ENCODE peak calls at places on chromosomes 3 and 15, in seven cellular contexts. F is neural crest cell, I is tibial artery, Y is hepatocyte, X is ovary, K is BE2C, W is astrocyte of the spinal cord. T is an unnamed sample.

GRCh38 chr3:46095307-46095706 is 68.0 kb upstream of the XCR1 start:
- DNase-seq in F (no peak), I (no peak), Y (no peak), X (no peak), K (no peak), W (no peak), T (no peak)

GRCh38 chr3:47000922-47001730 is 21.7 kb downstream of the NBEAL2 start:
- DNase-seq in F (no peak), I (no peak), Y (no peak), X (no peak), K (no peak), W (no peak), T (no peak)

GRCh38 chr3:110568246-110568645 is 503.4 kb upstream of the NECTIN3 start:
- DNase-seq in F (no peak), I (no peak), Y (no peak), X (no peak), K (no peak), W (peak), T (peak)

GRCh38 chr3:184551614-184552256 is 9.8 kb upstream of the EPHB3 start:
- DNase-seq in F (no peak), I (no peak), Y (no peak), X (no peak), K (no peak), W (no peak), T (no peak)

GRCh38 chr3:187737401-187738088 is 7.7 kb downstream of the BCL6 start:
- DNase-seq in F (peak), I (peak), Y (peak), X (peak), K (peak), W (peak), T (peak)

GRCh38 chr3:142354076-142354475 is 93.8 kb downstream of the XRN1 start:
- DNase-seq in F (no peak), I (no peak), Y (no peak), X (no peak), K (no peak), W (no peak), T (no peak)

GRCh38 chr3:89114841-89115223 is 7.4 kb downstream of the EPHA3 start:
- DNase-seq in F (no peak), I (no peak), Y (no peak), X (no peak), K (no peak), W (no peak), T (no peak)

GRCh38 chr3:34957707-34958106 is 681.6 kb upstream of the ARPP21 start:
- DNase-seq in F (no peak), I (no peak), Y (no peak), X (no peak), K (no peak), W (peak), T (no peak)

GRCh38 chr3:58608648-58609047 is 31.5 kb upstream of the FAM107A start:
- DNase-seq in F (no peak), I (no peak), Y (no peak), X (no peak), K (no peak), W (no peak), T (no peak)

GRCh38 chr3:63993653-63994079 is 29.6 kb downstream of the PSMD6 start:
- DNase-seq in F (peak), I (peak), Y (peak), X (peak), K (peak), W (peak), T (peak)

GRCh38 chr3:61922118-61922517 is 360.7 kb downstream of the PTPRG start:
- DNase-seq in F (no peak), I (no peak), Y (no peak), X (no peak), K (no peak), W (no peak), T (no peak)

GRCh38 chr3:193905993-193906396 is 230.0 kb upstream of the HES1 start:
- DNase-seq in F (no peak), I (no peak), Y (no peak), X (peak), K (no peak), W (no peak), T (no peak)

GRCh38 chr3:141485578-141486415 is 1.0 kb upstream of the RASA2 start:
- DNase-seq in F (no peak), I (no peak), Y (peak), X (no peak), K (no peak), W (peak), T (peak)

GRCh38 chr3:81302045-81302444 is 459.4 kb downstream of the GBE1 start:
- DNase-seq in F (peak), I (no peak), Y (peak), X (no peak), K (peak), W (peak), T (peak)

GRCh38 chr3:99789322-99789721 is 28.3 kb upstream of the CMSS1 start:
- DNase-seq in F (peak), I (no peak), Y (peak), X (peak), K (peak), W (peak), T (peak)

GRCh38 chr3:52006820-52007133 is 11.1 kb upstream of the RPL29 start:
- DNase-seq in F (no peak), I (no peak), Y (no peak), X (no peak), K (no peak), W (no peak), T (no peak)

GRCh38 chr3:59320080-59320479 is 270.3 kb upstream of the CFAP20DC start:
- DNase-seq in F (no peak), I (no peak), Y (peak), X (no peak), K (no peak), W (no peak), T (no peak)

GRCh38 chr3:155704771-155705559 is 39.9 kb downstream of the PLCH1 start:
- DNase-seq in F (no peak), I (no peak), Y (no peak), X (no peak), K (no peak), W (peak), T (no peak)

GRCh38 chr3:156418428-156418827 is 136.5 kb downstream of the SSR3 start:
- DNase-seq in F (no peak), I (no peak), Y (no peak), X (no peak), K (no peak), W (no peak), T (no peak)

GRCh38 chr3:172404237-172404962 is 43.9 kb downstream of the GHSR start:
- DNase-seq in F (no peak), I (no peak), Y (no peak), X (no peak), K (no peak), W (no peak), T (no peak)

GRCh38 chr3:153595186-153595815 is 433.3 kb downstream of the RAP2B start:
- DNase-seq in F (no peak), I (no peak), Y (peak), X (no peak), K (no peak), W (peak), T (peak)

GRCh38 chr3:61789861-61790260 is 228.5 kb downstream of the PTPRG start:
- DNase-seq in F (no peak), I (no peak), Y (no peak), X (no peak), K (no peak), W (no peak), T (peak)

GRCh38 chr3:144362126-144362525 is 390.5 kb downstream of the DIPK2A start:
- DNase-seq in F (no peak), I (no peak), Y (no peak), X (no peak), K (no peak), W (peak), T (no peak)

GRCh38 chr3:180594631-180595348 is 7.2 kb upstream of the TTC14 start:
- DNase-seq in F (no peak), I (no peak), Y (no peak), X (no peak), K (no peak), W (peak), T (peak)

DNA sequence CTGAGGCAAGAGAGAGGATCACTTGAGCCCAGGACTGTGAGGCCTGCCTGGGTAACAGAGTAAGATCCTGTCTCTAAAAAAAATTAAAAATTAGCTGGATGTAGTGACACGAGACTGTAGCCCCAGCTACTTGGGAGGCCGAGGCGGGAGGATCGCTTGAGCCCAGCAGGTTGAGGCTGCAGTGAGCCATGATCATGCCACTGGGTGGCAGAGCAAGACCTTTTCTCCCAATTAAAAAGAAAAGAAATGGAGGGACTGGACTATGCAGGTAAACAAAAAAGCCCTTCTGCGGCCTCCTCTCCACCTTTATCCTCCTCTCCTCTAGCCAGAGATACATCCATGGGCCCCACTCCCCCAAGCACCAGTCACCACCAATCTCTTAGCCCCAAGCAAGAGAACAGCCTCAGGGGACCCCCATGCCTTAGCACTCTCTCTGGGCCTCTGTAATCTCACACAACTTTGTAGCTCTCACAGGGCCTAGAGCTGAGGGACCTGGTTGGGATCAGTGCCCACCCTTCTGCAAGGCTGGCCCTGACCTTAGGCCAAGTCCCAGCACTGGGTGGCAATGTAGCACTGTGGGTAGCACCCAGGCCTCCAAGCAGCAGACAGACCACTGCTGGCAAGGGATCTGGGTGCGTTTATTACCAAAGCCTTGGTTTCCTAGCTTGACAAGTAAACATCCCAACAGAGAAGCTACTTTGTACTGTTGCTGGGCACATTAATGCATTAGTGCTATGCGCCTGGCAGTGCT is 43.4 kb downstream of the FAM174B start:
- DNase-seq in F (no peak), I (peak), Y (no peak), X (no peak), K (no peak), W (no peak), T (no peak)
- TF ChIP-seq CTCF in F (no peak), I (no peak), Y (no peak), X (no peak), K (peak), W (no peak), T (no peak)

GRCh38 chr3:40930772-40931171 is 268.5 kb upstream of the CTNNB1 start:
- DNase-seq in F (no peak), I (no peak), Y (no peak), X (no peak), K (no peak), W (no peak), T (no peak)

GRCh38 chr3:40924559-40925058 is 274.7 kb upstream of the CTNNB1 start:
- DNase-seq in F (no peak), I (no peak), Y (no peak), X (peak), K (no peak), W (no peak), T (no peak)

GRCh38 chr3:40925228-40925627 is 274.1 kb upstream of the CTNNB1 start:
- DNase-seq in F (no peak), I (no peak), Y (no peak), X (no peak), K (no peak), W (no peak), T (no peak)

GRCh38 chr3:40930131-40930538 is 269.2 kb upstream of the CTNNB1 start:
- DNase-seq in F (no peak), I (no peak), Y (peak), X (no peak), K (no peak), W (no peak), T (no peak)
- TF ChIP-seq CTCF in F (no peak), I (no peak), Y (peak), X (no peak), K (peak), W (no peak), T (no peak)

GRCh38 chr3:102745881-102746280 is 311.1 kb downstream of the ZPLD1 start:
- DNase-seq in F (no peak), I (no peak), Y (no peak), X (no peak), K (no peak), W (peak), T (no peak)
- TF ChIP-seq CTCF in F (no peak), I (no peak), Y (peak), X (no peak), K (peak), W (peak), T (no peak)

GRCh38 chr15:67834249-67834592 is 5.6 kb downstream of the RNU6-1 start:
- DNase-seq in F (no peak), I (no peak), Y (no peak), X (no peak), K (no peak), W (no peak), T (no peak)

GRCh38 chr15:67832965-67833503 is 6.8 kb downstream of the RNU6-1 start:
- DNase-seq in F (no peak), I (peak), Y (no peak), X (no peak), K (peak), W (no peak), T (no peak)

GRCh38 chr15:67834593-67835348 is 5.1 kb downstream of the RNU6-1 start:
- DNase-seq in F (no peak), I (peak), Y (no peak), X (no peak), K (no peak), W (no peak), T (no peak)

GRCh38 chr15:67832031-67832551 is 6.8 kb downstream of the SKOR1 start:
- DNase-seq in F (no peak), I (peak), Y (no peak), X (no peak), K (peak), W (no peak), T (no peak)

DNA sequence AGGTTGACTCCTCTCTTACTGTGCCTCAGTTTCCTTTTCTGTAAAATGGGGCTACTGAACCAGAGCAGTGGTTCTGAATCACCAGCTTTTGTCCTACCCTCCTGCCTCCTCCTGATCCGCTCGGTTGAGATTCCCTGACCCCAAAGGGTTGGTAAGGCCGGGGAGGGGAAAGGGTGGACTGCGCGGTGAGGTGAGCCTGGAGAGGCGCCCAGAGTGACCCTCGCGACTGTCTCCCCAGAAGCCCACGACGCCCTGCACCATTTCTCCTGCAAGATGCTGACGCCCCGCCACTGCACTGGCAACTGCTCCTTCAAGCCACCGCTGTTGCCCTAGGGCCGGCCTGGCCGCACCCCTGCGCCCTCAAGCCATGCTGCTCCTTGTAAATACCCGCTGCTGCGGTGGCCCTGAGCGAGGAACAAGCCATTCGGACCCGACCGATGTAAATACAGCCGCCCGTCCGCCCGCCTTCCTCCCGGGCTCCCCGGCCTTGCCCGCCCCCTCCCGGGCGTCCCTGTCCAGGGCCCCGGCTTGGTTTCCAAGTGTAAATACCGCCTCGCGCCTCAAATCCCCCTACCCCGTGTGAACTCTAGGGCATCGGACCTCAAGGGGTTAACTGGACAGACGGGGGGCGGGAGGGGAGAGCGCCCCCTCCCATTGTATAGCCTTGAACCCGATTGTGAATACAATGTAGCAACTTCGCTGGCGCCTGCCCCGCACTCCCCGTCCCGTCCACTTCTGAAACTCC is 6.2 kb downstream of the RNU6-1 start:
- DNase-seq in F (peak), I (peak), Y (peak), X (no peak), K (peak), W (peak), T (peak)
- TF ChIP-seq CTCF in F (peak), I (no peak), Y (peak), X (peak), K (peak), W (peak), T (peak)

GRCh38 chr3:10116928-10117327 is 1.5 kb downstream of the BRK1 start:
- DNase-seq in F (no peak), I (no peak), Y (no peak), X (no peak), K (no peak), W (no peak), T (no peak)

GRCh38 chr3:10121064-10121463 is 5.6 kb downstream of the BRK1 start:
- DNase-seq in F (no peak), I (no peak), Y (no peak), X (no peak), K (no peak), W (no peak), T (no peak)

GRCh38 chr3:10115326-10116137 is at the start of gene BRK1:
- DNase-seq in F (peak), I (peak), Y (peak), X (peak), K (peak), W (peak), T (peak)

GRCh38 chr3:10119376-10119775 is 3.9 kb downstream of the BRK1 start:
- DNase-seq in F (no peak), I (no peak), Y (no peak), X (no peak), K (no peak), W (no peak), T (no peak)

GRCh38 chr3:10116138-10116460 is 624 bp downstream of the BRK1 start:
- DNase-seq in F (no peak), I (no peak), Y (peak), X (no peak), K (no peak), W (no peak), T (no peak)
- TF ChIP-seq CTCF in F (no peak), I (no peak), Y (no peak), X (no peak), K (no peak), W (no peak), T (no peak)

DNA sequence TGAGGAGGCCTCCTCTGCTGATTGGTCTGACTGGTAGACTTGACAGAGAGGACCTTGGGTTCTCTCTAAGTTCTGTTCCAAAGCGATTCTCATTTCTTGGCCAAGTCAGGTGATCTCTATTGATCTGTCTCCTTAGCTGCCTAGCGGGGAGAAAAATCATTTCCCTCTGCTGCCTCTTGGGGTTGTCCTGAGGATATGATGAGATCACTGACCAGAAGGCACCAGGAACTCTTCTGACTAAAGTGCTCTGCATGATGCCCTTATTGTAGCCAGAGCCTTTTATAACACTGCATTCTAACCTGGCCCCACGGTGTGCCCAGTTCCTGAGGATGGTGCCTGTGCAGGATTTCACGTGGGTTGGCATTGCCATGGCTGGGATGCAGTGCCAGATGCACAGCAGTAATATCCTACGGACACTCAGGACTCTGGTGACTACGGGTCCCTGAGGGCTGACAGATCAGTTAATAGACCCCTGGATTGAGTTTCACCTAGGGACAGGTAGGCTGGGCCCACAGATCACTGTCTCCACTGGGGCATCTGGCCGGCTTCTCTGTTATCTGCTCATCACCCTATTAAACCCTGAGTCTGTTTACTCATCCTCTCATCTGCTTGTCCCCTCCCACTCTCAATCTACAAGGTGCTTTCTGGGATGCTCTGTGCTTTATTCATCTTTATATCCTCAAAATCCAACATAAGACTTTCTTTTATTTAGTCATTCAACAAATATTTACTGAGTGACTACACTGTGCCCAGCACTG is 3.9 kb upstream of the HEG1 start:
- DNase-seq in F (no peak), I (no peak), Y (no peak), X (no peak), K (no peak), W (no peak), T (peak)
- TF ChIP-seq CTCF in F (peak), I (no peak), Y (no peak), X (no peak), K (peak), W (no peak), T (no peak)

T was measured in endothelial cell of umbilical vein.